ENCODE peak calls at places on chromosome 19, in six cellular contexts. V is PC-9; U is lower leg skin; M is activated CD8-positive, alpha-beta T cell treated with anti-CD3 and anti-CD28 coated beads for 36 hours; N is thoracic aorta; J is heart left ventricle. X is an unnamed sample.

GRCh38 chr19:16726916-16727315 is 7.3 kb downstream of the NWD1 start:
- DNase-seq in V (no peak), U (no peak), M (no peak), N (no peak), J (no peak), X (no peak)

GRCh38 chr19:5804516-5805464 is at the start of gene NRTN:
- DNase-seq in V (no peak), U (no peak), M (peak; percentile 58), N (no peak), J (no peak), X (peak; percentile 93)

GRCh38 chr19:6753178-6754031 is 13.8 kb downstream of the SH2D3A start:
- DNase-seq in V (no peak), U (peak; percentile 73), M (peak; percentile 91), N (no peak), J (peak; percentile 81), X (peak; percentile 96)

GRCh38 chr19:27776020-27776419 is 1436.9 kb downstream of the UQCRFS1 start:
- DNase-seq in V (no peak), U (no peak), M (peak; percentile 20), N (no peak), J (no peak), X (no peak)

GRCh38 chr19:12774588-12775555 is at the start of gene HOOK2:
- DNase-seq in V (peak; percentile 98), U (peak; percentile 86), M (no peak), N (no peak), J (no peak), X (no peak)

GRCh38 chr19:4584670-4585460 is 25.4 kb upstream of the SEMA6B start:
- DNase-seq in V (no peak), U (no peak), M (no peak), N (no peak), J (no peak), X (no peak)

GRCh38 chr19:4722671-4723464 is 774 bp downstream of the DPP9 start:
- DNase-seq in V (no peak), U (no peak), M (peak; percentile 41), N (no peak), J (no peak), X (peak; percentile 64)

GRCh38 chr19:50312967-50313811 is 16.0 kb downstream of the KCNC3 start:
- DNase-seq in V (no peak), U (no peak), M (no peak), N (no peak), J (no peak), X (no peak)

GRCh38 chr19:16520074-16520973 is 21.9 kb downstream of the CHERP start:
- DNase-seq in V (no peak), U (no peak), M (no peak), N (no peak), J (no peak), X (no peak)

GRCh38 chr19:31419871-31420430 is 70.7 kb upstream of the TSHZ3 start:
- DNase-seq in V (no peak), U (no peak), M (no peak), N (no peak), J (no peak), X (no peak)

GRCh38 chr19:31943778-31944177 is 401.6 kb upstream of the ZNF507 start:
- DNase-seq in V (no peak), U (no peak), M (no peak), N (no peak), J (no peak), X (no peak)

GRCh38 chr19:29667941-29668340 is 2.7 kb downstream of the PLEKHF1 start:
- DNase-seq in V (no peak), U (no peak), M (peak; percentile 84), N (no peak), J (no peak), X (no peak)

GRCh38 chr19:19539738-19540703 is 2.0 kb downstream of the CILP2 start:
- DNase-seq in V (peak; percentile 62), U (peak; percentile 63), M (peak; percentile 91), N (no peak), J (peak; percentile 66), X (peak; percentile 90)

GRCh38 chr19:19146000-19146608 is 7.8 kb upstream of the TMEM161A start:
- DNase-seq in V (peak; percentile 48), U (peak; percentile 66), M (peak; percentile 92), N (no peak), J (peak; percentile 80), X (peak; percentile 89)

GRCh38 chr19:16590876-16591802 is 18.9 kb upstream of the SLC35E1 start:
- DNase-seq in V (no peak), U (no peak), M (no peak), N (no peak), J (no peak), X (no peak)

GRCh38 chr19:27774827-27775226 is 1438.1 kb downstream of the UQCRFS1 start:
- DNase-seq in V (no peak), U (no peak), M (peak; percentile 50), N (no peak), J (no peak), X (no peak)

DNA sequence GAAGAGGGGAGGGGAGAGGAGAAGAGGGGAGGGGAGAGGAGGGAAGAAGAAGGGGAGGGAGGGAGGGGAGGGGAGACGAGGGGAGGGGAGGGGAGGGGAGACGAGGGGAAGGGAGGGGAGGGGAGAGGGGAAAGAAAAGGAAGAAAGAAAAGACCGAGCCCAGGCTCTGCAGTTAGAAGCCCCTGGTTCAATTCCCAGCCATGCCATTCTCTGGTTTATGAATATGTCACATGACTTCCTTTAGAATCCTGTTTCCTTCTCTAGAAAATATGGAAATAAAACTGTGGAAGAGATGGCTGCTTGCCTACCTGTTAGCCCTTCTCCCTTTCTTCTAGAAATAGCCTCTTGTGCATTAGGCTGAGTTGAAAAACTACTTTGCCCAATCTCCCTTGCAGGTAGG is 14.3 kb downstream of the TNNT1 start:
- DNase-seq in V (no peak), U (no peak), M (no peak), N (no peak), J (no peak), X (no peak)
- TF ChIP-seq CTCF in V (no peak), U (no peak), M (no peak), N (no peak), J (no peak), X (no peak)

DNA sequence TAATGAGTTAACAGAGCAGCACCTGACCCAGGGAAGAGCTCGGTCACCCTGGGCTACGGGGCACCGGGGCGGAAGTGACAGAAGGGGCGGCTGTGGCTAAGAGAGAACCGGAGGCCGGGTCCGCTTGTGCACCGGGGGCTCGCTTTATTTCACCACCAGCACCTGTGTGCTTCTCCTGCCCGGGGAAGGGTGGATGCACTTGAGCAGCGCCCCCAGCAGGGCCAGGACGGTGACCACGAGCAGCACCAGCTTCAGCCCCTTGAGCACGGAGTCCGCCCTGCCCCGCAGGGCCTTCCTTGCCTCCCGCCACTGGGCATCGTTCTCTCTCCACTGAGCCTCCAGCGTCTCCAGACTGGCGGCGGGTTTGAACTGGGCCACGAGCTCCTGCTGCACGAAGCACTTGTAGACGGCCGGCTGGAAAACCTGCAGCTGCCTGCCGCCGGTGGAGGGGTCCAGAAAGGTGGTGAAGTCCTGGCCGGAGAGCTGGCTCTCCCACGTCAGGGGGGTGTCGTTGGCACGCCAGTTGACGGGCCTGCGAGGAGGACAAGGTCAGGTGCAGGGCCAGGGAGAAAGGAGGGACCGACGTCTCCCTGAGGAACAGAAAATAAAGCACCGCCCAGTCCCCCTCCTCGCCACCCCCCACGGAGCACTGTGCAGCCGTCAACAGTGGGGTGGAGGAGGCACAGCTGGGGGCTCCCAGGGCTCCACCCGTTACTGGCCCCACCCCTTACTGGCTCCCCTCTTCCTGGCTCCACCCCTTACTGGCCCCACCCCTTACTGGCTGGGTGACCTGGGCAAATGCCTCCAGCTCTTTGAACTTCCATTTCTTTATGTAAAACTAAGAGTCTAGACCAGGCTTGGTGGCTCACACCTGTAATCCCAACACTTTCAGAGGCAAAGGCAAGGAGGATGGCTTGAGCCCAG is 3.6 kb downstream of the FAM187B start:
- DNase-seq in V (no peak), U (no peak), M (no peak), N (no peak), J (no peak), X (no peak)
- TF ChIP-seq CTCF in V (no peak), U (no peak), M (no peak), N (no peak), J (no peak), X (no peak)

GRCh38 chr19:42424712-42425131 is 2.5 kb downstream of the LIPE start:
- DNase-seq in V (no peak), U (no peak), M (no peak), N (no peak), J (peak; percentile 32), X (no peak)
- TF ChIP-seq CTCF in V (no peak), U (no peak), M (no peak), N (no peak), J (no peak), X (no peak)

GRCh38 chr19:11286312-11286974 is 9.5 kb upstream of the TSPAN16 start:
- DNase-seq in V (no peak), U (no peak), M (peak; percentile 10), N (no peak), J (peak; percentile 61), X (no peak)
- TF ChIP-seq CTCF in V (no peak), U (no peak), M (no peak), N (peak; percentile 15), J (peak; percentile 20), X (no peak)